ENCODE peak calls at places on chromosomes 3 and 15, in ten cellular contexts. S, L, Z, B, I, M, W, P, R and T are unnamed samples.
A peak's percentile ranks its signal among the peaks of the same experiment; 100 is the strongest.

GRCh38 chr3:33250712-33251111 is 26.5 kb upstream of the FBXL2 start:
- DNase-seq in L (no peak), B (no peak), P (no peak), Z (no peak), I (no peak), W (peak; percentile 11), M (no peak), R (no peak), S (no peak), T (peak; percentile 41)

GRCh38 chr3:14902719-14903118 is 44.7 kb upstream of the NR2C2 start:
- DNase-seq in L (no peak), W (no peak), B (no peak), M (peak; percentile 47), S (no peak), P (peak; percentile 46), Z (no peak), I (no peak), R (no peak), T (no peak)

GRCh38 chr3:125054436-125055164 is 1.2 kb downstream of the HEG1 start:
- DNase-seq in P (peak; percentile 77), L (no peak), I (no peak), R (no peak), W (no peak), M (peak; percentile 30), B (no peak), S (peak; percentile 28), Z (no peak), T (peak; percentile 56)

GRCh38 chr15:72117448-72117697 is 577 bp downstream of the MYO9A start:
- DNase-seq in R (no peak), S (peak; percentile 49), Z (no peak), I (peak; percentile 74), M (peak; percentile 70), W (peak; percentile 66), L (no peak), B (peak; percentile 61), P (peak; percentile 87), T (peak; percentile 89)

GRCh38 chr3:47512416-47513124 is 942 bp downstream of the ELP6 start:
- DNase-seq in R (no peak), L (no peak), M (peak; percentile 42), B (no peak), W (no peak), I (no peak), S (no peak), P (peak; percentile 47), Z (no peak), T (peak; percentile 42)

GRCh38 chr3:53229606-53230005 is 26.2 kb downstream of the TKT start:
- DNase-seq in S (no peak), L (no peak), M (no peak), P (no peak), R (no peak), I (no peak), Z (no peak), W (no peak), B (peak; percentile 5), T (no peak)

GRCh38 chr3:159996018-159996417 is 7.4 kb downstream of the IL12A start:
- DNase-seq in B (no peak), W (no peak), I (no peak), S (no peak), R (no peak), M (no peak), L (no peak), Z (no peak), P (no peak), T (no peak)

GRCh38 chr3:45180051-45180450 is 33.9 kb upstream of the CDCP1 start:
- DNase-seq in I (no peak), W (peak; percentile 66), Z (no peak), M (no peak), S (no peak), P (peak; percentile 75), B (no peak), R (no peak), L (no peak), T (peak; percentile 54)

GRCh38 chr3:146589899-146590508 is 15.1 kb downstream of the PLSCR5 start:
- DNase-seq in M (peak; percentile 29), L (no peak), B (peak; percentile 23), I (no peak), W (peak; percentile 24), Z (no peak), S (no peak), P (peak; percentile 41), R (peak; percentile 18), T (peak; percentile 59)

GRCh38 chr15:68114356-68114755 is 60.2 kb downstream of the PIAS1 start:
- DNase-seq in R (no peak), B (no peak), M (no peak), L (no peak), S (no peak), I (no peak), Z (no peak), W (no peak), P (peak; percentile 43), T (peak; percentile 23)

GRCh38 chr15:57432141-57432701 is 55.9 kb downstream of the CGNL1 start:
- DNase-seq in B (no peak), W (no peak), S (no peak), P (peak; percentile 11), R (no peak), I (no peak), M (peak; percentile 30), Z (no peak), L (no peak), T (peak; percentile 80)

GRCh38 chr3:169894110-169894509 is 17.3 kb upstream of the SAMD7 start:
- DNase-seq in P (no peak), I (no peak), L (no peak), Z (no peak), W (no peak), M (no peak), R (no peak), B (no peak), S (no peak), T (no peak)

GRCh38 chr15:101326026-101326315 is 30.9 kb upstream of the SNRPA1 start:
- DNase-seq in I (no peak), R (no peak), B (no peak), M (no peak), P (no peak), Z (no peak), L (no peak), W (no peak), S (no peak), T (no peak)

GRCh38 chr3:66463054-66463631 is 37.7 kb downstream of the LRIG1 start:
- DNase-seq in W (no peak), I (no peak), L (no peak), S (no peak), R (no peak), M (no peak), Z (no peak), P (peak; percentile 40), B (no peak), T (no peak)

GRCh38 chr15:43828061-43828657 is 1.4 kb downstream of the WDR76 start:
- DNase-seq in W (no peak), M (no peak), L (no peak), R (no peak), S (no peak), Z (no peak), P (peak; percentile 42), I (peak; percentile 21), B (no peak), T (peak; percentile 10)

GRCh38 chr3:106485802-106486201 is 617.0 kb upstream of the CBLB start:
- DNase-seq in B (no peak), W (no peak), L (no peak), P (no peak), S (no peak), I (no peak), R (peak; percentile 44), Z (no peak), M (no peak), T (no peak)